ENCODE peak calls at places on chromosome 1, in four cellular contexts. L is NT2/D1, O is H9, R is AG04450. F is an unnamed sample.

GRCh38 chr1:19010995-19011696 is 54.7 kb upstream of the IFFO2 start:
- DNase-seq in L (peak; percentile 60), O (peak; percentile 68), R (peak; percentile 92), F (peak; percentile 17)

GRCh38 chr1:67791686-67792475 is 41.4 kb downstream of the GNG12 start:
- DNase-seq in L (peak; percentile 22), O (no peak), R (peak; percentile 78), F (no peak)

GRCh38 chr1:90023691-90024090 is 28.8 kb downstream of the ZNF326 start:
- DNase-seq in L (no peak), O (no peak), R (no peak), F (no peak)

GRCh38 chr1:153780551-153780950 is 5.3 kb downstream of the SLC27A3 start:
- DNase-seq in L (no peak), O (no peak), R (no peak), F (no peak)

GRCh38 chr1:10903826-10904225 is 107.4 kb upstream of the CASZ1 start:
- DNase-seq in L (no peak), O (no peak), R (no peak), F (no peak)

GRCh38 chr1:245365621-245366020 is 210.8 kb downstream of the KIF26B start:
- DNase-seq in L (no peak), O (no peak), R (no peak), F (no peak)

GRCh38 chr1:33379631-33380354 is 51.1 kb downstream of the PHC2 start:
- DNase-seq in L (no peak), O (no peak), R (no peak), F (no peak)

GRCh38 chr1:204837440-204838084 is 33.1 kb upstream of the NFASC start:
- DNase-seq in L (peak; percentile 82), O (peak; percentile 76), R (peak; percentile 11), F (no peak)

GRCh38 chr1:11797525-11798216 is 8.1 kb downstream of the MTHFR start:
- DNase-seq in L (no peak), O (no peak), R (no peak), F (no peak)

GRCh38 chr1:113986802-113987201 is 7.5 kb downstream of the OLFML3 start:
- DNase-seq in L (no peak), O (no peak), R (no peak), F (no peak)
- H3K9me3 ChIP-seq in L (peaks cover 13% of the 10 kb centered on the region), O (peaks cover 10% of the 10 kb centered on the region), R (no peaks in the 10 kb centered on the region), F (no peaks in the 10 kb centered on the region)

DNA sequence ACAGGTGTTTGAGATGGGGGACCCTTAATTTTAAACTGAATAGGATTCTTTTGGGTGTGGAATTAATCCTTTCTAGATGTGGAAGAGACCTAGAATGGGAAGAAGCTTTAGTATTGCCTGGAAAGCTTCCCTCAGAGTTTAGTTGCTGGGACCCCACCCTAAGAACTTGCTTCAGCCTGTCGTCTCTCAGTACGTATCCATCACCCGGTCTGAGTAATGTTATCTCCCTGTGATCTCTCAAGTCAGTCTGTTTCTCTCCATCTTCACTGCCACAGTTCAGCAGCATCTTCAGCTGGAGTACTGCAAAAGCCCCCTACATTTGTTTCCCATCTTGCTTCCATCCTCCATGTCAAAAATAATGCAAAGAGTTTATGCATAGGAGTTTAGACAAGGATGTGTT is 28.9 kb downstream of the CNST start:
- DNase-seq in L (no peak), O (no peak), R (no peak), F (no peak)
- H3K9me3 ChIP-seq in L (no peaks in the 10 kb centered on the region), O (no peaks in the 10 kb centered on the region), R (peaks cover under 1% of the 10 kb centered on the region), F (no peaks in the 10 kb centered on the region)

GRCh38 chr1:4675454-4676186 is 21.2 kb downstream of the AJAP1 start:
- DNase-seq in L (no peak), O (no peak), R (no peak), F (no peak)

GRCh38 chr1:4676258-4676657 is 21.8 kb downstream of the AJAP1 start:
- DNase-seq in L (no peak), O (no peak), R (no peak), F (no peak)

GRCh38 chr1:4681026-4681425 is 26.6 kb downstream of the AJAP1 start:
- DNase-seq in L (no peak), O (no peak), R (no peak), F (no peak)

GRCh38 chr1:4674676-4675075 is 20.3 kb downstream of the AJAP1 start:
- DNase-seq in L (no peak), O (no peak), R (no peak), F (no peak)

GRCh38 chr1:4678318-4678717 is 23.9 kb downstream of the AJAP1 start:
- DNase-seq in L (no peak), O (no peak), R (no peak), F (no peak)
- H3K9me3 ChIP-seq in L (peaks cover 16% of the 10 kb centered on the region), O (peaks cover 15% of the 10 kb centered on the region), R (peaks cover 68% of the 10 kb centered on the region), F (no peaks in the 10 kb centered on the region)

GRCh38 chr1:58513956-58514355 is 32.6 kb downstream of the OMA1 start:
- DNase-seq in L (no peak), O (no peak), R (no peak), F (no peak)

GRCh38 chr1:58505286-58505685 is 41.2 kb downstream of the OMA1 start:
- DNase-seq in L (no peak), O (no peak), R (no peak), F (no peak)

GRCh38 chr1:58508629-58509028 is 37.9 kb downstream of the OMA1 start:
- DNase-seq in L (no peak), O (no peak), R (no peak), F (no peak)
- H3K9me3 ChIP-seq in L (peaks cover 6% of the 10 kb centered on the region), O (no peaks in the 10 kb centered on the region), R (no peaks in the 10 kb centered on the region), F (no peaks in the 10 kb centered on the region)

GRCh38 chr1:247100676-247101279 is 3.4 kb downstream of the ZNF669 start:
- DNase-seq in L (no peak), O (no peak), R (no peak), F (no peak)
- H3K9me3 ChIP-seq in L (peaks cover 36% of the 10 kb centered on the region), O (peaks cover 4% of the 10 kb centered on the region), R (peaks cover 39% of the 10 kb centered on the region), F (peaks cover 21% of the 10 kb centered on the region)

DNA sequence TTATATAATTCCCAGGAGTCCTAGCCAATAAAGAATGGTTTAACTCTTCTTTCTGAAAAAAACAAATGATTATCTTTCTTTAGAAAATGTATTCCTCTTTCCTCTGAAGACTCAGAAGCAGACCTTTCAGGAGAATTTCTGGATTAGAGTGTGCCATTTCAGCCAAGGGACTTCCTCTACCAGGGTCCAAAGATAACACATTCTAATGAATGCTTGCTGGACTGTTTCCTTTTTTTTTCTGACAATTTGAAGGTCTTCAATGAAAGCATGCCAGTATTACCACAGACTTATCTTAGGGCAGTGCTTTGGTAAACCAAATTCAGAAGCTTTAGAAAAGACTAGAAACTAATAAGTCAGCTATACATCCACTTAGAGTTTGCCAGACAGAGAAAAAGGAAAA is 80.5 kb downstream of the RERE start:
- DNase-seq in L (no peak), O (no peak), R (no peak), F (no peak)
- H3K9me3 ChIP-seq in L (peaks cover 44% of the 10 kb centered on the region), O (peaks cover 14% of the 10 kb centered on the region), R (peaks cover 5% of the 10 kb centered on the region), F (no peaks in the 10 kb centered on the region)

DNA sequence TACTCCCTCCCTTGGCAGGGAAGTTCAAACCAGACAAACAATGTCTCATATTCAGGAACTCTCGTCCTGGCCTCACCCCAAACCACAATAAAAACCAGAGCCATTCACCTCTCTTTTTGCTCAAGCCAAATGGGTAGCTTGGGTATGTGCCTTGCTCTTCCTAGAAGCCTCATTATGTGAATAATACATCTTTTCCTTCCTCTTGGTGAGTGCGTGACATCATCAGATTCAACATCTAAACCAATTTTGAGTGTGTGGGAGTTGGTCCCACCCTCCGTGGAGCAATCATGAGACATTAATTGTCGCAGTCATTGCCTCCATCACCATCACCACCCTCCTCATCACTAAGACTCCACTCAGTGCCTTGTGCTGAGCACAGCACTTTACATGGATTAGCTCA is 482.9 kb downstream of the PTPRU start:
- DNase-seq in L (no peak), O (no peak), R (no peak), F (no peak)
- H3K9me3 ChIP-seq in L (peaks cover 9% of the 10 kb centered on the region), O (peaks cover 24% of the 10 kb centered on the region), R (peaks cover 20% of the 10 kb centered on the region), F (no peaks in the 10 kb centered on the region)

DNA sequence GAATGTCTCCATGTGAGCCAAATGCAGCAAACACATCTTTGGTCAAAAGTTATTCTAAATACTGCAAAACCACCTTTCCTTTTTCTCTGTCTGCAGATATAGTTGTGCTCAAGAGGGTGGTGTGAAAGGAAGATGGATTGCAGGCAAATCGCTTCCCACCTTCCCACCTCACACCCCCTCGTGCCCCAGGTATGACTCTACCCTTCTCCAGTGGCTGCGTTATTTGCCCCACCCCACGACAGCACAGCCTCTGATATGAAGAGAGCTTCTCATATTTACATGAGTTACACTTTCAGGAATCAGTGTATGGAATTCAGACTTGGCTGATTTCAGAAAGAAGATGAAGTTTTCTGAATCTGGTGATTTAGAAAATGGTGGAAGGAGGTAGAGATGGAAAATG is 5.8 kb downstream of the TRIM58 start:
- DNase-seq in L (no peak), O (no peak), R (no peak), F (no peak)
- H3K9me3 ChIP-seq in L (no peaks in the 10 kb centered on the region), O (peaks cover 22% of the 10 kb centered on the region), R (peaks cover 32% of the 10 kb centered on the region), F (no peaks in the 10 kb centered on the region)

DNA sequence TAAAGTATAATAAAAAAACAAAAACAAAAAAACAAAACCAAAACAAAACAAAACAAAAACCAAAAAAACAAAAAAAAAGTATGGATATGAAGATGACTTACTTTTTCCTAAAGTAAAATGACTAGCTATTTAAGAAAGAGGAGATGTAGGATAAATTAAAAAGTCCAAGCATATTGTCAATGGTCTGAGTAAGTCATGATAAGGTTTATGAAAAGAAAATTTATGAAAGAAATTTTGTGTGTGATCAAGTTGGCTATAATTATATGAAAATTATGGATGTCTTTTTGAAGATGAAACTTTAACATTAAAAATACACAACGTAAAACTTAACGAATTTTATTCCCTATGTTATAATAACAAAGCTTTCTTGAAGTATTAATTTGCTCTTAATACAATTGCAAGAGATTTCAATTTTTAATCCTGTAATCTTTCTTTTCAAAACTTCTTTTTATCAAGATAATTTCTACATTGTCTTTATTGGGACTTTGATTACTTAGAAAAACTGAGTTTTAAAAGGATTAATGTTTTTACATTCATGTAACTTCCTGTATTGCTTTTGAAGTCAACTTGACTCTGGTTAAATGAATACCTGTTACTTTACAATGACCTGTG is 200.9 kb upstream of the IVNS1ABP start:
- DNase-seq in L (no peak), O (no peak), R (no peak), F (no peak)
- H3K9me3 ChIP-seq in L (peaks cover 52% of the 10 kb centered on the region), O (no peaks in the 10 kb centered on the region), R (no peaks in the 10 kb centered on the region), F (no peaks in the 10 kb centered on the region)

DNA sequence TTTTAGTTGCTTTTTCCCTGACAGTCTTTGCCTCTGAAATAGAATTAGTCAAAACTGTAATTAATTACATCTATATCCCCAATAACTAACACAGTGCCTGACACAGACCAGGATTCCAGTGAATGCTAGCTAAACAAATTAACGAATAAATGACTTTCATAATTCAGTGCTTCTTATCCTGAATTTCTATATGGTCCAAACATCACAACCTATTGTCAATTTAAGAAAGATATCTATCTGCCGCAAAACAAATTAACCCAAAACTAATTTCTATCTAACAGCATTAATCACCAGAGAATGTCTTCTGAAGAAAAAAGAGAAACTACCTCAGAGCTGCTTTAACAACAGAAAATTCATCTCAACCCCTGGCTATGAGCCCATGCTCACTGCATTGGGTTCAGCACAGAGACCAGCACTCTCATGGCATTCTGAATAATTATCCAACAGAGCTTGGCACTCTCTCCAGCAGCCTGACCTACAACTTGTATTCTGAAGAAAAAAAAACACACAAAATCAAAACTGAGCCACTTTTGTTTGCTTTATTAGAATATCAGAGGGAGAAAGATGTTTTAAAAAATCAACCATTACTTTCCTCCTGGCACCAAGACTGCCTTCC is 547.3 kb upstream of the BEND5 start:
- DNase-seq in L (no peak), O (no peak), R (no peak), F (no peak)
- H3K9me3 ChIP-seq in L (no peaks in the 10 kb centered on the region), O (peaks cover 86% of the 10 kb centered on the region), R (peaks cover 6% of the 10 kb centered on the region), F (no peaks in the 10 kb centered on the region)

F was measured in T-helper 17 cell.